ENCODE peak calls at places on chromosomes 6 and 20, in ten cellular contexts. K is thoracic aorta, W is neuronal stem cell, E is SJSA1, B is MM.1S, S is heart left ventricle, V is esophagus squamous epithelium, Q is pancreas, T is colonic mucosa, A is lung. M is an unnamed sample. For H3K4me1, the result is how much of the 10 kb centered on the place peaks cover.

GRCh38 chr6:42230320-42231034 is 12.8 kb upstream of the MRPS10 start:
- DNase-seq in K (no peak), W (no peak), E (no peak), B (no peak), S (no peak), V (no peak), Q (no peak), T (no peak), A (no peak), M (no peak)

GRCh38 chr6:24856954-24857670 is 58.4 kb upstream of the ARMH2 start:
- DNase-seq in K (no peak), W (no peak), E (no peak), B (no peak), S (no peak), V (no peak), Q (no peak), T (no peak), A (no peak), M (no peak)

GRCh38 chr6:38387994-38388393 is 251.7 kb downstream of the BTBD9 start:
- DNase-seq in K (no peak), W (no peak), E (no peak), B (no peak), S (no peak), V (no peak), Q (no peak), T (no peak), A (no peak), M (no peak)

GRCh38 chr6:51472745-51473483 is 614.5 kb downstream of the PKHD1 start:
- DNase-seq in K (no peak), W (no peak), E (no peak), B (no peak), S (no peak), V (no peak), Q (no peak), T (peak), A (no peak), M (no peak)

GRCh38 chr6:20377623-20378265 is 23.9 kb upstream of the E2F3 start:
- DNase-seq in K (no peak), W (no peak), E (no peak), B (peak), S (no peak), V (no peak), Q (no peak), T (no peak), A (no peak), M (no peak)

GRCh38 chr20:58192567-58192966 is 35.9 kb downstream of the ANKRD60 start:
- DNase-seq in K (no peak), W (no peak), E (no peak), B (no peak), S (no peak), V (no peak), Q (no peak), T (no peak), A (no peak), M (no peak)

GRCh38 chr6:41073968-41074691 is 1.4 kb downstream of the NFYA start:
- DNase-seq in K (no peak), W (no peak), E (no peak), B (peak), S (no peak), V (no peak), Q (no peak), T (no peak), A (no peak), M (no peak)

GRCh38 chr6:35484921-35485392 is 11.9 kb downstream of the TEAD3 start:
- DNase-seq in K (no peak), W (no peak), E (peak), B (no peak), S (no peak), V (no peak), Q (no peak), T (no peak), A (no peak), M (no peak)

GRCh38 chr20:46894971-46895905 is 595 bp downstream of the EYA2 start:
- DNase-seq in K (no peak), W (peak), E (no peak), B (no peak), S (no peak), V (no peak), Q (no peak), T (peak), A (no peak), M (no peak)

GRCh38 chr20:49631074-49631716 is 63.3 kb upstream of the PTGIS start:
- DNase-seq in K (no peak), W (no peak), E (no peak), B (no peak), S (no peak), V (no peak), Q (no peak), T (no peak), A (no peak), M (no peak)

GRCh38 chr6:97697450-97697849 is 414.4 kb upstream of the MMS22L start:
- DNase-seq in K (no peak), W (no peak), E (no peak), B (no peak), S (no peak), V (no peak), Q (no peak), T (no peak), A (no peak), M (no peak)

GRCh38 chr20:48006036-48006833 is 221.0 kb upstream of the SULF2 start:
- DNase-seq in K (no peak), W (no peak), E (no peak), B (no peak), S (no peak), V (no peak), Q (no peak), T (no peak), A (no peak), M (no peak)

GRCh38 chr20:35972445-35972844 is 4.1 kb downstream of the CNBD2 start:
- DNase-seq in K (no peak), W (no peak), E (no peak), B (no peak), S (no peak), V (no peak), Q (no peak), T (no peak), A (no peak), M (no peak)

GRCh38 chr6:151010111-151010510 is 144.6 kb downstream of the MTHFD1L start:
- DNase-seq in K (no peak), W (no peak), E (no peak), B (no peak), S (no peak), V (no peak), Q (no peak), T (no peak), A (no peak), M (no peak)

GRCh38 chr20:6866741-6867140 is 99.3 kb downstream of the BMP2 start:
- DNase-seq in K (no peak), W (no peak), E (no peak), B (no peak), S (no peak), V (no peak), Q (no peak), T (no peak), A (no peak), M (no peak)

GRCh38 chr6:167826230-167827061 is at the start of gene AFDN:
- DNase-seq in K (no peak), W (peak), E (peak), B (peak), S (peak), V (peak), Q (peak), T (peak), A (peak), M (peak)

GRCh38 chr6:42532038-42532669 is 31.7 kb upstream of the UBR2 start:
- DNase-seq in K (no peak), W (peak), E (peak), B (peak), S (no peak), V (no peak), Q (no peak), T (peak), A (no peak), M (no peak)

GRCh38 chr20:17543531-17543961 is 12.4 kb upstream of the BFSP1 start:
- DNase-seq in K (no peak), W (no peak), E (no peak), B (no peak), S (no peak), V (no peak), Q (no peak), T (no peak), A (no peak), M (no peak)

GRCh38 chr20:52402514-52402913 is 210.9 kb upstream of the ZFP64 start:
- DNase-seq in K (no peak), W (no peak), E (no peak), B (no peak), S (no peak), V (no peak), Q (no peak), T (no peak), A (no peak), M (no peak)

GRCh38 chr6:47106721-47107197 is 64.6 kb upstream of the ADGRF1 start:
- DNase-seq in K (no peak), W (no peak), E (no peak), B (no peak), S (no peak), V (no peak), Q (no peak), T (no peak), A (no peak), M (no peak)

GRCh38 chr6:125953502-125953875 is 3.1 kb upstream of the HINT3 start:
- DNase-seq in K (no peak), W (no peak), E (no peak), B (peak), S (no peak), V (no peak), Q (peak), T (peak), A (no peak), M (no peak)

GRCh38 chr6:148867851-148868250 is 121.0 kb downstream of the UST start:
- DNase-seq in K (no peak), W (no peak), E (no peak), B (no peak), S (no peak), V (no peak), Q (no peak), T (no peak), A (no peak), M (no peak)

GRCh38 chr20:60765821-60766403 is 486.1 kb upstream of the CDH4 start:
- DNase-seq in K (no peak), W (no peak), E (no peak), B (no peak), S (no peak), V (no peak), Q (no peak), T (no peak), A (no peak), M (no peak)

GRCh38 chr6:33019358-33019757 is 10.0 kb upstream of the HLA-DOA start:
- DNase-seq in K (no peak), W (no peak), E (no peak), B (no peak), S (no peak), V (no peak), Q (no peak), T (no peak), A (no peak), M (no peak)

GRCh38 chr20:47561175-47561574 is 59.5 kb downstream of the NCOA3 start:
- DNase-seq in K (no peak), W (no peak), E (no peak), B (no peak), S (no peak), V (no peak), Q (no peak), T (no peak), A (no peak), M (no peak)

GRCh38 chr6:51398064-51398740 is 579.5 kb downstream of the TFAP2B start:
- DNase-seq in K (no peak), W (no peak), E (no peak), B (no peak), S (no peak), V (no peak), Q (no peak), T (no peak), A (peak), M (no peak)

GRCh38 chr20:51966296-51966971 is 164.1 kb upstream of the SALL4 start:
- DNase-seq in K (no peak), W (peak), E (peak), B (peak), S (peak), V (no peak), Q (peak), T (peak), A (peak), M (peak)

GRCh38 chr20:24684421-24684871 is 215.0 kb downstream of the SYNDIG1 start:
- DNase-seq in K (no peak), W (no peak), E (no peak), B (no peak), S (no peak), V (no peak), Q (no peak), T (no peak), A (no peak), M (peak)

GRCh38 chr6:138109042-138109997 is 2.1 kb upstream of the PERP start:
- DNase-seq in K (peak), W (peak), E (peak), B (peak), S (peak), V (no peak), Q (peak), T (peak), A (peak), M (peak)

GRCh38 chr20:32227744-32228688 is 20.3 kb downstream of the POFUT1 start:
- DNase-seq in K (no peak), W (no peak), E (no peak), B (no peak), S (peak), V (no peak), Q (peak), T (peak), A (peak), M (no peak)
- H3K4me1 ChIP-seq in K (under half), W (under half), E (under half), B (under half), S (under half), V (under half), Q (under half), T (under half), A (under half), M (under half)

GRCh38 chr6:109056661-109057060 is 38.0 kb downstream of the SESN1 start:
- DNase-seq in K (no peak), W (no peak), E (no peak), B (no peak), S (no peak), V (no peak), Q (no peak), T (no peak), A (no peak), M (no peak)
- H3K4me1 ChIP-seq in K (under half), W (under half), E (under half), B (under half), S (half or more), V (under half), Q (under half), T (under half), A (under half), M (under half)

GRCh38 chr6:17705778-17706579 is 746 bp downstream of the NUP153 start:
- DNase-seq in K (peak), W (peak), E (peak), B (peak), S (peak), V (no peak), Q (peak), T (peak), A (peak), M (peak)

GRCh38 chr6:17706580-17707370 is at the start of gene NUP153:
- DNase-seq in K (peak), W (peak), E (peak), B (peak), S (peak), V (peak), Q (peak), T (peak), A (peak), M (peak)

GRCh38 chr6:17705428-17705777 is 1.3 kb downstream of the NUP153 start:
- DNase-seq in K (peak), W (no peak), E (peak), B (peak), S (peak), V (no peak), Q (peak), T (no peak), A (peak), M (peak)

GRCh38 chr6:17700421-17701416 is 6.0 kb downstream of the NUP153 start:
- DNase-seq in K (no peak), W (no peak), E (no peak), B (no peak), S (no peak), V (no peak), Q (no peak), T (no peak), A (no peak), M (no peak)

GRCh38 chr6:17703256-17703694 is 3.5 kb downstream of the NUP153 start:
- DNase-seq in K (peak), W (no peak), E (peak), B (no peak), S (peak), V (no peak), Q (no peak), T (no peak), A (no peak), M (peak)
- H3K4me1 ChIP-seq in K (under half), W (under half), E (under half), B (under half), S (half or more), V (half or more), Q (under half), T (under half), A (under half), M (under half)

DNA sequence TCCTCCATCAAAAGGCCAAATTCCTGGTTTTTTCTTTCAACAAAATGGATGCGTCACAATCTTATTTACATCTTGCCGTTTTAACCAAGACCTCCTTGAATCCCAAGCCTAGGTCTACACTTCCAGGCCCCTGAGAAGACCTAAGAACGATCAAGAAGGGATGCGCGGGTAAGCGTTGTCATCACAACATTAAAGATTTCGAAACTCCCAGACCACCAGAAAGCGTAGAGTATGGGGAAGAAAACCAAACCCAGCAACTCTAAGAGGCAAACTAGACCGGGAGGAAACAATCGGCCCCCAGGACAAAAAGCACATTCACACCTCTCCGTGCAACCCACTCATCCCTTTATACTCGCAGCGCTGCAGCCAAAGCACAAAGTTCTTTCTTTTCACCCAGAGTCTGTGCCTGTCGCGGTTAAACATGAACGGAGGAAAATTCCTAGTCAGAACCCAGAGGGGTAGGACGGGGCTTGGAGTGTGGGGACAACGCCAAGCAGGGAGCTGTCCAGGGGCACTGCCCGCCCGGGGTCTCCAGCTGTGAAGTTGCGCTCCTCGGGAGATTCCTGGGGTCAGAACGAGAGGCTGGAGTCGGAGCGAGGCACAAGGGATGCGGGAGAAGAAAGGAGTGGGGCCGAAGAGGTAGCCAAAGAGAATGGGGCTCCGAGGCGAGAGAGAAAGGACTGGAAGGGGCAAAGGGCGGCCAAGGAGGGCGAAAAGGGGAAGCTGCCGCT is 715 bp downstream of the OSER1 start:
- DNase-seq in K (no peak), W (peak), E (peak), B (peak), S (no peak), V (no peak), Q (no peak), T (peak), A (no peak), M (no peak)
- H3K4me1 ChIP-seq in K (under half), W (under half), E (under half), B (under half), S (under half), V (half or more), Q (under half), T (under half), A (under half), M (half or more)

GRCh38 chr20:44072381-44072780 is 114.6 kb downstream of the JPH2 start:
- DNase-seq in K (no peak), W (no peak), E (peak), B (no peak), S (no peak), V (no peak), Q (no peak), T (no peak), A (peak), M (no peak)

GRCh38 chr20:44070139-44070900 is 116.7 kb downstream of the JPH2 start:
- DNase-seq in K (no peak), W (no peak), E (no peak), B (peak), S (no peak), V (no peak), Q (no peak), T (no peak), A (no peak), M (no peak)

GRCh38 chr20:44069203-44069931 is 117.6 kb downstream of the JPH2 start:
- DNase-seq in K (no peak), W (no peak), E (peak), B (peak), S (no peak), V (no peak), Q (no peak), T (no peak), A (no peak), M (no peak)

GRCh38 chr20:44071526-44072111 is 115.4 kb downstream of the JPH2 start:
- DNase-seq in K (no peak), W (no peak), E (peak), B (no peak), S (no peak), V (no peak), Q (no peak), T (no peak), A (no peak), M (peak)

GRCh38 chr20:44071057-44071456 is 115.9 kb downstream of the JPH2 start:
- DNase-seq in K (no peak), W (no peak), E (peak), B (no peak), S (no peak), V (no peak), Q (no peak), T (no peak), A (no peak), M (peak)
- H3K4me1 ChIP-seq in K (under half), W (under half), E (under half), B (under half), S (under half), V (under half), Q (under half), T (under half), A (under half), M (under half)

GRCh38 chr6:155399062-155399746 is 56.4 kb downstream of the NOX3 start:
- DNase-seq in K (no peak), W (no peak), E (no peak), B (no peak), S (no peak), V (no peak), Q (no peak), T (no peak), A (no peak), M (no peak)

GRCh38 chr6:155397172-155397705 is 58.4 kb downstream of the NOX3 start:
- DNase-seq in K (no peak), W (no peak), E (no peak), B (no peak), S (no peak), V (no peak), Q (no peak), T (no peak), A (no peak), M (no peak)

GRCh38 chr6:155396605-155397004 is 59.0 kb downstream of the NOX3 start:
- DNase-seq in K (no peak), W (no peak), E (no peak), B (no peak), S (no peak), V (no peak), Q (no peak), T (no peak), A (no peak), M (no peak)

GRCh38 chr6:155398701-155399061 is 57.0 kb downstream of the NOX3 start:
- DNase-seq in K (no peak), W (no peak), E (no peak), B (no peak), S (no peak), V (no peak), Q (no peak), T (no peak), A (no peak), M (no peak)

GRCh38 chr6:155398221-155398620 is 57.4 kb downstream of the NOX3 start:
- DNase-seq in K (no peak), W (no peak), E (no peak), B (no peak), S (no peak), V (no peak), Q (no peak), T (no peak), A (no peak), M (no peak)
- H3K4me1 ChIP-seq in K (under half), W (under half), E (under half), B (under half), S (under half), V (under half), Q (under half), T (under half), A (under half), M (under half)

GRCh38 chr6:15442467-15442866 is 196.6 kb downstream of the JARID2 start:
- DNase-seq in K (no peak), W (no peak), E (no peak), B (no peak), S (no peak), V (no peak), Q (no peak), T (no peak), A (no peak), M (no peak)
- H3K4me1 ChIP-seq in K (under half), W (under half), E (under half), B (under half), S (half or more), V (half or more), Q (under half), T (under half), A (under half), M (under half)

DNA sequence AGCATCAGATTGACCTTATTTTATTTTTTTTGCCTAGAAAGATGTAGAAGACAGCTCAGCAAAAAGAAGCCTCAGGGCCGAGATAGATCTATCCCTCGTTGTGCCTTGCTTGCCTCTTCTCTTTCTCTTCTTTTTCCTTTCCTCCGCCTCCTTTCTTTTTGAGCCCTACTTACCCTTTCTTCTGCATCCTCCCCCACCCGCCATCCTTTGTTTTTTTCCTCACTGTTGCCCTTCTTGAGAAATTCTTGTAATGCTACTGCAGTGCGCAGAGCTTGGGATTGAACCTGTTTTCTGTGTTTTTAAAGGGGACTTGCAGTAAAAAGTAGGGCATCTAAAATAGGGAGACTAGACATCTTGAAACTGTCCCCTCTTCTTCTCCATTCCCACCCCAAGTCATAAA is 18.6 kb downstream of the RALY start:
- DNase-seq in K (no peak), W (no peak), E (no peak), B (no peak), S (no peak), V (no peak), Q (no peak), T (no peak), A (no peak), M (no peak)
- H3K4me1 ChIP-seq in K (under half), W (under half), E (under half), B (half or more), S (half or more), V (half or more), Q (half or more), T (under half), A (under half), M (half or more)